ENCODE peak calls at places on chromosome 9, in five cellular contexts. T is DMS79, N is NCI-H1092 treated with DMSO at 0.1 percent for 48 hours, M is psoas muscle, A is T-helper 1 cell. G is an unnamed sample.

GRCh38 chr9:34084562-34084961 is 35.9 kb upstream of the UBAP2 start:
- DNase-seq in T (no peak), N (no peak), M (peak; percentile 64), A (no peak), G (no peak)

GRCh38 chr9:121745396-121745695 is 93.9 kb downstream of the DAB2IP start:
- DNase-seq in T (no peak), N (no peak), M (no peak), A (no peak), G (no peak)

GRCh38 chr9:93501406-93501805 is 48.0 kb upstream of the FAM120AOS start:
- DNase-seq in T (no peak), N (no peak), M (no peak), A (no peak), G (no peak)

GRCh38 chr9:113638916-113639315 is 175.4 kb downstream of the RGS3 start:
- DNase-seq in T (no peak), N (no peak), M (no peak), A (no peak), G (peak; percentile 3)

GRCh38 chr9:82499337-82499736 is 510.8 kb downstream of the SPATA31D1 start:
- DNase-seq in T (no peak), N (no peak), M (no peak), A (no peak), G (no peak)

GRCh38 chr9:23683021-23683431 is 143.0 kb downstream of the ELAVL2 start:
- DNase-seq in T (no peak), N (no peak), M (no peak), A (no peak), G (no peak)

GRCh38 chr9:86604741-86605140 is 250.5 kb upstream of the TUT7 start:
- DNase-seq in T (no peak), N (no peak), M (no peak), A (no peak), G (no peak)

GRCh38 chr9:72150653-72151052 is 1.4 kb downstream of the GDA start:
- DNase-seq in T (no peak), N (no peak), M (no peak), A (no peak), G (no peak)

GRCh38 chr9:69131682-69132081 is 42.4 kb upstream of the TJP2 start:
- DNase-seq in T (no peak), N (no peak), M (peak; percentile 58), A (no peak), G (no peak)

GRCh38 chr9:12722131-12722530 is 28.9 kb downstream of the TYRP1 start:
- DNase-seq in T (peak; percentile 4), N (no peak), M (no peak), A (no peak), G (no peak)

GRCh38 chr9:93244101-93244500 is 60.2 kb downstream of the WNK2 start:
- DNase-seq in T (no peak), N (no peak), M (no peak), A (no peak), G (no peak)

GRCh38 chr9:93963969-93964368 is 8.8 kb upstream of the BARX1 start:
- DNase-seq in T (no peak), N (no peak), M (no peak), A (no peak), G (no peak)

GRCh38 chr9:115209601-115210306 is 91.8 kb upstream of the TNC start:
- DNase-seq in T (no peak), N (no peak), M (no peak), A (no peak), G (no peak)

GRCh38 chr9:124934290-124934689 is 6.6 kb downstream of the GOLGA1 start:
- DNase-seq in T (no peak), N (no peak), M (no peak), A (no peak), G (no peak)

GRCh38 chr9:77647659-77648457 is at the start of gene GNA14:
- DNase-seq in T (no peak), N (peak; percentile 19), M (peak; percentile 57), A (no peak), G (peak; percentile 56)

GRCh38 chr9:79639354-79639753 is 67.6 kb downstream of the TLE4 start:
- DNase-seq in T (no peak), N (no peak), M (no peak), A (no peak), G (no peak)

GRCh38 chr9:15416880-15417279 is 5.8 kb upstream of the SNAPC3 start:
- DNase-seq in T (no peak), N (peak; percentile 20), M (no peak), A (no peak), G (no peak)

GRCh38 chr9:20562051-20562450 is 60.2 kb downstream of the MLLT3 start:
- DNase-seq in T (no peak), N (no peak), M (no peak), A (no peak), G (no peak)

GRCh38 chr9:109455391-109455790 is 42.7 kb downstream of the PTPN3 start:
- DNase-seq in T (no peak), N (no peak), M (no peak), A (no peak), G (no peak)

GRCh38 chr9:79054500-79054899 is 517.3 kb upstream of the TLE4 start:
- DNase-seq in T (no peak), N (no peak), M (no peak), A (no peak), G (no peak)

GRCh38 chr9:15543033-15543791 is 9.6 kb upstream of the CCDC171 start:
- DNase-seq in T (no peak), N (no peak), M (no peak), A (no peak), G (no peak)